ENCODE peak calls at places on chromosomes 13 and 19, in six cellular contexts. C is OCI-LY7, P is right lobe of liver, V is left ventricle myocardium inferior, W is brain microvascular endothelial cell, K is lung. D is an unnamed sample.

GRCh38 chr19:53007200-53008054 is 6.3 kb upstream of the ERVV-1 start:
- DNase-seq in C (no peak), P (no peak), V (no peak), W (no peak), K (no peak), D (no peak)

GRCh38 chr19:2249880-2250764 is 999 bp downstream of the AMH start:
- DNase-seq in C (no peak), P (no peak), V (no peak), W (no peak), K (no peak), D (no peak)

GRCh38 chr13:113063091-113063491 is 42.5 kb upstream of the F7 start:
- DNase-seq in C (no peak), P (peak; percentile 46), V (no peak), W (no peak), K (no peak), D (no peak)

GRCh38 chr19:28899703-28900102 is 313.2 kb downstream of the UQCRFS1 start:
- DNase-seq in C (no peak), P (no peak), V (no peak), W (no peak), K (no peak), D (no peak)

GRCh38 chr13:95298971-95299627 is 2.2 kb downstream of the ABCC4 start:
- DNase-seq in C (no peak), P (no peak), V (no peak), W (peak; percentile 40), K (no peak), D (no peak)

GRCh38 chr19:9836021-9836420 is 903 bp downstream of the PIN1 start:
- DNase-seq in C (peak; percentile 35), P (no peak), V (no peak), W (peak; percentile 40), K (no peak), D (no peak)

GRCh38 chr19:6271721-6272410 is 7.9 kb downstream of the MLLT1 start:
- DNase-seq in C (no peak), P (peak; percentile 94), V (peak; percentile 93), W (no peak), K (peak; percentile 73), D (peak; percentile 71)

GRCh38 chr13:92255533-92255932 is 857.1 kb downstream of the GPC5 start:
- DNase-seq in C (no peak), P (no peak), V (no peak), W (no peak), K (no peak), D (no peak)

GRCh38 chr19:12913011-12913561 is 6.0 kb downstream of the SYCE2 start:
- DNase-seq in C (no peak), P (no peak), V (peak; percentile 77), W (no peak), K (no peak), D (peak; percentile 60)

GRCh38 chr19:14580623-14581237 is 2.2 kb upstream of the CLEC17A start:
- DNase-seq in C (peak; percentile 44), P (no peak), V (no peak), W (no peak), K (no peak), D (no peak)

GRCh38 chr13:80881495-80882482 is 540.9 kb upstream of the SPRY2 start:
- DNase-seq in C (no peak), P (no peak), V (no peak), W (no peak), K (no peak), D (no peak)

GRCh38 chr13:52925775-52926285 is 77.4 kb upstream of the PCDH8 start:
- DNase-seq in C (no peak), P (no peak), V (peak; percentile 56), W (no peak), K (no peak), D (peak; percentile 39)

GRCh38 chr13:28470286-28470685 is 24.6 kb downstream of the FLT1 start:
- DNase-seq in C (no peak), P (no peak), V (no peak), W (no peak), K (no peak), D (peak; percentile 16)

GRCh38 chr19:7152568-7152967 is 83.1 kb downstream of the ZNF557 start:
- DNase-seq in C (peak; percentile 13), P (peak; percentile 71), V (no peak), W (no peak), K (no peak), D (no peak)

GRCh38 chr13:107275945-107276614 is 708.1 kb upstream of the ARGLU1 start:
- DNase-seq in C (no peak), P (no peak), V (no peak), W (no peak), K (no peak), D (no peak)

GRCh38 chr19:2627855-2628254 is 74.6 kb downstream of the GNG7 start:
- DNase-seq in C (no peak), P (no peak), V (no peak), W (peak; percentile 29), K (no peak), D (no peak)

GRCh38 chr13:41196620-41197019 is 2.3 kb upstream of the KBTBD7 start:
- DNase-seq in C (peak; percentile 23), P (no peak), V (no peak), W (no peak), K (no peak), D (no peak)
- TF ChIP-seq CTCF in C (peak; percentile 70), P (no peak), V (no peak), W (peak; percentile 52), K (no peak), D (no peak)

GRCh38 chr13:94227255-94227879 is 252.1 kb downstream of the DCT start:
- DNase-seq in C (no peak), P (no peak), V (no peak), W (no peak), K (no peak), D (no peak)

GRCh38 chr13:94228781-94229180 is 250.7 kb downstream of the DCT start:
- DNase-seq in C (no peak), P (no peak), V (no peak), W (no peak), K (no peak), D (no peak)

DNA sequence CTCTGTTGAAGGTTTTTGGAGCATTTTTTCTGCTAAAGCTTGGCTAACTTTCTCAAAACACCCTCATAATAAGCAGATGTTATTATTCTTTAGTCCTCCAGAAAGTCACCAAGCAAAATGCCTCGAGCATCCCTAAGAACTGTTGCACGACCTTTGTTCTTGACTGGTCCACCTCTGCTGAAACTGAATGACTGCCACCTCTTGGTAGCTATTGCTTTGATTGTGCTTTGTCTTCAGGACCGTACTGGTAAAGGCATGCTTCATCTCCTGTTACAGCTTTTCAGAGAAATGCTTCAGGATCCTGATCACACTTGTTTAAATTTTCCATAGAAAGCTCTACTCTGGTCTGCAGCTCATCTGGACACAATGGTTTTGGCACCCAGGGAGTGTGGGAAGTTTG is 254.8 kb downstream of the DCT start:
- DNase-seq in C (no peak), P (no peak), V (no peak), W (no peak), K (no peak), D (no peak)
- H3K4me3 ChIP-seq in C (no peak overlapping the region), P (no peak overlapping the region), V (no peak overlapping the region), W (no peak overlapping the region), K (no peak overlapping the region), D (no peak overlapping the region)

GRCh38 chr19:3761382-3762129 is at the start of gene APBA3:
- DNase-seq in C (peak; percentile 94), P (peak; percentile 95), V (peak; percentile 92), W (peak; percentile 83), K (peak; percentile 92), D (peak; percentile 94)

GRCh38 chr19:3760871-3761361 is 576 bp downstream of the APBA3 start:
- DNase-seq in C (peak; percentile 2), P (no peak), V (no peak), W (peak; percentile 2), K (no peak), D (peak; percentile 57)

GRCh38 chr19:3762130-3762473 is 380 bp upstream of the MRPL54 start:
- DNase-seq in C (no peak), P (no peak), V (no peak), W (no peak), K (no peak), D (no peak)

GRCh38 chr19:3765121-3765520 is 2.6 kb downstream of the MRPL54 start:
- DNase-seq in C (no peak), P (no peak), V (no peak), W (no peak), K (no peak), D (no peak)

GRCh38 chr19:3762501-3763459 is at the start of gene MRPL54:
- DNase-seq in C (peak; percentile 99), P (peak; percentile 100), V (peak; percentile 99), W (peak; percentile 98), K (peak; percentile 99), D (peak; percentile 100)
- TF ChIP-seq CTCF in C (no peak), P (no peak), V (no peak), W (no peak), K (no peak), D (no peak)

DNA sequence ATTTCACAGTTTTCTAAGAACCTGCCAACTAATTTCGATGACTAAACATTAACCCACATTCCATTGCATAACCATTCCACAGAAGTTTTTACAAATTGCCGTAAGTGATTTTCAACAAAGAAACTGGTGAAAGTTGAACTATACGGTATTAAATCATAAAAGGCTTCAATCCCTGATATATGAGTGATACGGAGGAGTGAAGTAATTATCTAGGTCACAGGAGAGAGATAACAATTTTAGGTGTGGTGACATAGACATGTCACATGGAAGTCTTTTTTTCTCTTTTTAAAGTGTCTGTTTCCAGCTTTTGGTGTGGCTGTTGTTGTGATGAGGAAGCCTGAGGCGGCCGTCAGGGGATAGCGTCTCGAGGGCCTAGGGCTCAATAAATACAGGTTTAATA is 29.4 kb downstream of the TBC1D4 start:
- DNase-seq in C (no peak), P (peak; percentile 57), V (no peak), W (no peak), K (no peak), D (no peak)
- H3K4me3 ChIP-seq in C (no peak overlapping the region), P (peak overlapping the region; percentile 4), V (peak overlapping the region; percentile 16), W (no peak overlapping the region), K (no peak overlapping the region), D (no peak overlapping the region)

GRCh38 chr19:35140898-35141626 is 2.0 kb upstream of the FXYD7 start:
- DNase-seq in C (peak; percentile 96), P (peak; percentile 96), V (peak; percentile 92), W (peak; percentile 84), K (peak; percentile 95), D (peak; percentile 95)
- TF ChIP-seq CTCF in C (peak; percentile 70), P (peak; percentile 52), V (peak; percentile 50), W (peak; percentile 64), K (peak; percentile 14), D (peak; percentile 39)

D was measured in adrenal gland.